ENCODE peak calls at places on chromosomes 2 and 18, in four cellular contexts. B is IMR-90, K is GM12878, Y is K562. X is an unnamed sample.

GRCh38 chr2:31270136-31270535 is 36.2 kb downstream of the EHD3 start:
- DNase-seq in Y (no peak), B (peak; percentile 76), K (no peak), X (no peak)

GRCh38 chr2:105919826-105920225 is 175.1 kb downstream of the NCK2 start:
- DNase-seq in B (peak; percentile 62), Y (peak; percentile 65), K (no peak), X (no peak)

GRCh38 chr2:56108806-56109205 is 75.0 kb upstream of the CCDC85A start:
- DNase-seq in Y (no peak), B (no peak), K (no peak), X (no peak)

GRCh38 chr2:201118957-201119848 is 3.2 kb downstream of the CFLAR start:
- DNase-seq in Y (no peak), K (no peak), B (peak; percentile 52), X (no peak)

GRCh38 chr2:37877457-37878315 is 47.4 kb upstream of the RMDN2 start:
- DNase-seq in B (peak; percentile 68), Y (peak; percentile 65), K (no peak), X (peak; percentile 75)

GRCh38 chr2:29042581-29043075 is 31.7 kb downstream of the PCARE start:
- DNase-seq in Y (no peak), B (peak; percentile 70), K (no peak), X (peak; percentile 72)

GRCh38 chr18:62715829-62716678 is 713 bp downstream of the PHLPP1 start:
- DNase-seq in B (peak; percentile 59), Y (peak; percentile 43), K (no peak), X (peak; percentile 77)

GRCh38 chr18:11906926-11907874 is 917 bp downstream of the MPPE1 start:
- DNase-seq in K (no peak), B (no peak), Y (no peak), X (no peak)

GRCh38 chr2:66574701-66575624 is 140.0 kb downstream of the MEIS1 start:
- DNase-seq in Y (peak; percentile 52), B (peak; percentile 91), K (no peak), X (peak; percentile 91)

GRCh38 chr18:69612242-69612641 is 211.6 kb downstream of the DOK6 start:
- DNase-seq in Y (no peak), B (no peak), K (no peak), X (no peak)

GRCh38 chr2:223760838-223761502 is 76.4 kb downstream of the AP1S3 start:
- DNase-seq in K (peak; percentile 53), Y (no peak), B (peak; percentile 89), X (peak; percentile 20)

GRCh38 chr2:216536725-216537124 is 38.1 kb downstream of the RPL37A start:
- DNase-seq in K (no peak), Y (no peak), B (peak; percentile 74), X (peak; percentile 49)

GRCh38 chr2:62803961-62804360 is 98.4 kb downstream of the EHBP1 start:
- DNase-seq in K (no peak), B (no peak), Y (no peak), X (no peak)

GRCh38 chr2:238099709-238100048 is 461 bp upstream of the ESPNL start:
- DNase-seq in Y (no peak), B (no peak), K (no peak), X (peak; percentile 25)

DNA sequence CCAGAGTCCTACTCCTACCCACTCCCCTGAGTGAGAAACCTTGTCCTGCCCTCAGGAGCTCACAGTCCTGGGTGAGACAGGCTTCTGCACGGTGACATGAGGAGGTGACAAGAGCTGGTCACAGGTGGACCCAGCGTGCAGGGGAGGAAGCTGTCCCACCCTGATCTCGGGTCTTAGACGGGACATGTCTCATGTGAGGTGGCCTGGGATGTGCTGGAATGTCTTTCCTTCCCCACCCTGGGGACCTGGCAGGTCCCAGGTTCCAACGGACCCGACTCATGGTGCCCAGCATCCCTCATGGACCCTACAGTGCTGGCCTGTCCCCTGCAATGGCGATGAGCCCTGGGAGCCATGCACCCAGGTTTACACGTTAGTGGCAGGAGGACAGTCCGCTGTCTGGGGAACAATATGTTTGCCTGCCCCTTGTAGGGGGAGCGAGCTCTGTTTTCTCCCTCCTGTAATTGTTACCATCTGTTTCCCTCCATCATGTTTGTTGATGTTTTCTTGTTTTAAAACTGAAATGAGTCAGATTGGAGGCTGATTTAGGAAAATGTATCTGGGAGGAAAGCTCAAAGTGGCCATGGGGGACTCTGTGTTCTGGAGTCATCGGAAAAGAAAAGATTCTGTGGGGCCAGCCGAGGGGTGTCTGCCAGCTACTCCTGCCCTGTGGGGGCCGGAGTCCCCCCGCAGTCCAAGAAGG is 238.1 kb downstream of the KLHL29 start:
- DNase-seq in K (no peak), Y (no peak), B (no peak), X (no peak)
- TF ChIP-seq MXI1 in K (no peak), Y (no peak), B (no peak), X (no peak)

GRCh38 chr2:188322569-188323531 is 31.2 kb downstream of the GULP1 start:
- DNase-seq in K (no peak), Y (no peak), B (peak; percentile 83), X (no peak)
- TF ChIP-seq MXI1 in K (no peak), Y (no peak), B (no peak), X (no peak)

DNA sequence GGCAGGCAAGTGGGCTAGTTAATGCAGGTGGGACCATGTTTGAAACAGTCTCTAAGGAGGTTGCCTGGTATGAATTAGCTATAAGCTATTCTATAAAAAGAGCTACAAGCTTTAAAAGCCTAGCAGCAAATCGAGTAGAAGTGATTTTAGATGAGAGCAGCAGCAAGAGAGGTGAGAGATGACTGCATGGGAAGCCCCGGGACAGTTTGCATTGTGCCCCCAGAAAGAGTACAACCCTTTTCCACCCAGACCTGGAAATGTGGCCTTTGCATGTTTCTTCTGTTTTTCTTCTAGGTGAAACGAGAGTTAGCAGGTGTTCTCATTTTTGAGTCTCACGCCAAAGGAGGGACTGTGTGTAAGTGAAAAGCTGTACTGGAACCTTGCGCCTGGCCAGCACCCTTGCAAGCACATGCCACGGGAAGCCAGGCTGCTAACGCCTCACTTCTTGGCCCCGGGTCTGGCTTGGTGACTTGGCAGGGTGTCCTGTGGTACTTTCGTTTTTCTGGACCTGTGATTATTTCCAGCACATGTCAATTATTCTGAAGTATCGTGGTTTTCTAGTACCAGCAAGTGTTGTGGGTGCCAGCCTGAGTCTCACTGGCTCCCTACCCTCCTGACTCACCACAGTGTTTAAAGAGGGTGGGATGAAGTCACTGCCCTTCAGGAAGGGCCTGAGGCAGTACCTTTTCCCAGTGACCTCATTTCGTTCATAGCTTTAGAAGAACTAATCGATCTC is 90.3 kb upstream of the MAP3K20 start:
- DNase-seq in K (no peak), Y (no peak), B (peak; percentile 63), X (peak; percentile 3)
- TF ChIP-seq MXI1 in K (no peak), Y (no peak), B (no peak), X (no peak)

GRCh38 chr2:160062283-160063005 is at the start of gene PLA2R1:
- DNase-seq in B (peak; percentile 12), Y (no peak), K (no peak), X (no peak)
- TF ChIP-seq MXI1 in B (no peak), Y (no peak), K (no peak), X (no peak)

GRCh38 chr18:45441110-45441842 is 174.0 kb upstream of the SLC14A2 start:
- DNase-seq in Y (peak; percentile 6), K (no peak), B (peak; percentile 4), X (no peak)

GRCh38 chr18:45437399-45437798 is 177.9 kb upstream of the SLC14A2 start:
- DNase-seq in K (no peak), Y (no peak), B (no peak), X (no peak)

GRCh38 chr18:45440246-45440645 is 175.0 kb upstream of the SLC14A2 start:
- DNase-seq in B (no peak), Y (no peak), K (no peak), X (no peak)

GRCh38 chr18:45435810-45436209 is 179.5 kb upstream of the SLC14A2 start:
- DNase-seq in Y (no peak), K (no peak), B (no peak), X (no peak)
- TF ChIP-seq MXI1 in Y (no peak), K (no peak), B (no peak), X (no peak)

DNA sequence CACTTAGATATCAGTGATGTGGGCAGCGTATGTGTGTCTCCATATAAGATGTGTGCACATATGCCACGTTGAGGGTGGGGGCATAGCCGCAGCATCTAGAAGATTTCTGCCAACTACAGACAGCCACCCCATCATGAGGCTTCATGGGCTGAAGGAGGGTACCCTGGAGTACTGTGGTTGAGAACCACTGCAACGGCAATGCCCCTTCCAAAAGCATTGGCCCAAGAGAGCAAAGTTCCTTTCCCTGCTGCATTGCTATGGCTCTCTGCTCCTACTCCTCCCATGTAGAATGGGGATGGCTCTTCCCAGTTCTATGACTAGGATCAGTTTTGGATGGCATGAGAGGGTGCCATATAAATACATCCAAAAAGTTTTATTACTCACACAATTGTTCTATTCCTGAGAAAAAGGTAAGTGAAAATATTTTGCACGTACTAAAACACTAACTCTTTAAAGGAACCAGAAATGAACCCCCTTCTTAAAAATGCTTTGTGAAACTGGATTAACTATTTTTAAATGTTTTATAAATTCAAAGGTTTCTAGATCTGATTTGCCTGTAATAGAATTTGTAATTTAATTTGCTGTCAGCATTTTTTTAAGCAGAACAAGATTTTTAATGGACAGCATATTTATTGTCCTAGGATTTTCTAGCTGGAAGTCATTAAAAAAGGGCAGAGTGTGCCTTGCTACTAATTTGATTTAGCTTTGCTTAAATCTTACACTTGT is 4.4 kb upstream of the RPL31 start:
- DNase-seq in B (no peak), Y (no peak), K (no peak), X (no peak)
- TF ChIP-seq MXI1 in B (no peak), Y (no peak), K (no peak), X (no peak)

GRCh38 chr2:82062469-82062868 is 1757.9 kb upstream of the LRRTM1 start:
- DNase-seq in B (no peak), K (no peak), Y (no peak), X (no peak)
- TF ChIP-seq MXI1 in B (no peak), K (no peak), Y (no peak), X (no peak)

DNA sequence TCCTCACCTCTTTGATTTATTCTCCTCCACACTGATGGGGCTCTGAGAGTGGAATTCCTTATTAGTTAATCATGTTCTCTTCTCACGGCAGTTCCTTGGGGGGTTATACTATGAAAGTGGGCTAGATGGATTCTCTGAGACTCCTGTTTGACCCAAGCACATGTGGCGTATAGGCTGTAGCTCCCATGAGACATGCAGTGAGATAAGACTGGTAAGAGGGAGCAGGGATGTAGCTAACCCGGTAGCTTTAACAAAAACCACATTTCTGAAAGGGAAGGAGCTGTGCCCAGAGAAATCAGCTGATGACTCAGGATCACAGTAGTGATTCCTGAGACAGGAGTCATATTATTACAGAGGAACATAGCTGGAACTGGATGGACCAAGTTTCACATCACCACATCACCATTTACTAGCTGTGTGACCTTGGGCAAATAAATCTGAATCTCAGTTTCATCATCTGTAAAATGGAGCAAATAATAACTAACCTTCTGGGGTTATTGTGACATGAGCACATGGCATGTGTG is 82.9 kb downstream of the CRIM1 start:
- DNase-seq in Y (no peak), B (peak; percentile 99), K (no peak), X (peak; percentile 22)
- TF ChIP-seq MXI1 in Y (no peak), B (peak; percentile 75), K (no peak), X (no peak)

X was measured in SK-N-SH.